ENCODE peak calls at places on chromosome 4, in four cellular contexts. T, F, N and V are unnamed samples.

GRCh38 chr4:67035501-67035900 is 509.8 kb downstream of the CENPC start:
- DNase-seq in N (no peak), F (peak; percentile 77), T (no peak), V (no peak)

GRCh38 chr4:118968006-118968405 is 79.4 kb downstream of the SYNPO2 start:
- DNase-seq in T (peak; percentile 58), N (peak; percentile 78), F (peak; percentile 91), V (peak; percentile 9)

GRCh38 chr4:154602404-154603020 is 9.9 kb downstream of the FGG start:
- DNase-seq in F (peak; percentile 28), N (no peak), T (no peak), V (no peak)

GRCh38 chr4:149512489-149512888 is 303.2 kb downstream of the IQCM start:
- DNase-seq in T (no peak), N (no peak), F (no peak), V (no peak)

GRCh38 chr4:52751349-52751911 is at the start of gene ERVMER34-1:
- DNase-seq in N (peak; percentile 14), F (peak; percentile 8), T (peak; percentile 56), V (peak; percentile 46)

GRCh38 chr4:106315476-106315967 is 487 bp downstream of the TBCK start:
- DNase-seq in F (peak; percentile 23), T (no peak), N (no peak), V (peak; percentile 57)

GRCh38 chr4:121182296-121182695 is 18.2 kb upstream of the TNIP3 start:
- DNase-seq in T (no peak), F (peak; percentile 31), N (no peak), V (no peak)

GRCh38 chr4:127015616-127016015 is 617.1 kb upstream of the INTU start:
- DNase-seq in T (no peak), F (peak; percentile 16), N (no peak), V (no peak)

GRCh38 chr4:7531640-7531994 is 96.9 kb upstream of the PSAPL1 start:
- DNase-seq in F (no peak), T (no peak), N (no peak), V (no peak)

GRCh38 chr4:1360423-1361283 is 13.6 kb downstream of the UVSSA start:
- DNase-seq in N (peak; percentile 32), T (no peak), F (peak; percentile 43), V (no peak)

GRCh38 chr4:58138786-58139185 is 1028.6 kb upstream of the IGFBP7 start:
- DNase-seq in T (no peak), N (no peak), F (no peak), V (no peak)

GRCh38 chr4:144582105-144582850 is 63.7 kb upstream of the HHIP start:
- DNase-seq in T (no peak), N (no peak), F (peak; percentile 77), V (no peak)

GRCh38 chr4:7941111-7942018 is 1.7 kb upstream of the AFAP1 start:
- DNase-seq in T (no peak), N (no peak), F (no peak), V (no peak)

GRCh38 chr4:83250666-83251065 is 33.9 kb downstream of the COQ2 start:
- DNase-seq in N (no peak), T (no peak), F (no peak), V (no peak)

GRCh38 chr4:111464251-111465045 is 680.8 kb upstream of the FAM241A start:
- DNase-seq in F (no peak), T (no peak), N (no peak), V (no peak)

GRCh38 chr4:151169223-151169622 is 69.8 kb downstream of the RPS3A start:
- DNase-seq in N (peak; percentile 66), F (peak; percentile 98), T (peak; percentile 77), V (peak; percentile 27)

GRCh38 chr4:15240764-15241163 is 187.1 kb upstream of the C1QTNF7 start:
- DNase-seq in F (peak; percentile 27), T (no peak), N (no peak), V (no peak)

GRCh38 chr4:80115368-80116181 is 42.5 kb upstream of the ANTXR2 start:
- DNase-seq in T (no peak), F (peak; percentile 33), N (no peak), V (no peak)

DNA sequence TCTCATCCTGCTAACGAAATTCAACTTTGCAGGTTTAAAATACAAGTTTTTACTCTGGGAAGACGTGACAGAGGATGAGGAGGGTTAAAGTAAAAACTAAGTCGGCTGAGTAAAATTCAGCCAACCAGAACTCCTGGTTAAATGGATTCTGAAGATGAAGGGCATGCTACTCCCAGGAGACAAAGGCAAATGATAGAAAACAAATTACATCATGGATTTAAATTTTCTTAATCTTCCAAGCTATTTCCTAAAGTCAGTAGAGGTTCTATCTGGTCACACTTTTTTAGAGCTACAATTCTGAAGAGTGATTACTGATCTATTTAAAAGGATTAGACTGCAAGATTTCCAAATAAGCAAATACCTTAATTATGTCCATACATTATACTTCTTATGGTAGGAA is 47.9 kb downstream of the ZNF827 start:
- DNase-seq in F (no peak), N (no peak), T (no peak), V (no peak)
- H3K27ac ChIP-seq in F (no peak overlapping the region), N (no peak overlapping the region), T (no peak overlapping the region), V (no peak overlapping the region)

GRCh38 chr4:138225477-138225876 is 16.7 kb downstream of the SLC7A11 start:
- DNase-seq in F (peak; percentile 33), N (no peak), T (no peak), V (no peak)
- H3K27ac ChIP-seq in F (peak overlapping the region; percentile 26), N (no peak overlapping the region), T (no peak overlapping the region), V (peak overlapping the region; percentile 40)

GRCh38 chr4:184392748-184393334 is 81.5 kb downstream of the IRF2 start:
- DNase-seq in F (no peak), T (no peak), N (peak; percentile 46), V (no peak)
- H3K27ac ChIP-seq in F (no peak overlapping the region), T (no peak overlapping the region), N (peak overlapping the region; percentile 64), V (peak overlapping the region; percentile 38)

GRCh38 chr4:176838611-176839411 is 46.1 kb upstream of the VEGFC start:
- DNase-seq in F (peak; percentile 90), N (no peak), T (peak; percentile 9), V (no peak)
- H3K27ac ChIP-seq in F (peak overlapping the region; percentile 82), N (no peak overlapping the region), T (no peak overlapping the region), V (no peak overlapping the region)